ENCODE peak calls at places on chromosomes 5 and 9, in seven cellular contexts. G is AG09309, R is breast epithelium, D is thyroid gland, V is uterus, P is AG10803, Y is H9. C is an unnamed sample.

GRCh38 chr9:68462004-68462775 is 78.5 kb downstream of the TMEM252 start:
- DNase-seq in G (no peak), R (no peak), D (no peak), V (no peak), P (peak), Y (no peak), C (no peak)

GRCh38 chr9:116504893-116505480 is 182.1 kb upstream of the TRIM32 start:
- DNase-seq in G (no peak), R (no peak), D (no peak), V (no peak), P (no peak), Y (no peak), C (no peak)

GRCh38 chr5:135377751-135378680 is 21.0 kb downstream of the MACROH2A1 start:
- DNase-seq in G (no peak), R (no peak), D (no peak), V (no peak), P (no peak), Y (no peak), C (no peak)

GRCh38 chr5:27191786-27192505 is 153.6 kb upstream of the CDH9 start:
- DNase-seq in G (no peak), R (no peak), D (no peak), V (no peak), P (peak), Y (no peak), C (no peak)

GRCh38 chr9:34332370-34332964 is 3.1 kb downstream of the NUDT2 start:
- DNase-seq in G (no peak), R (no peak), D (no peak), V (no peak), P (peak), Y (no peak), C (no peak)

GRCh38 chr5:83095973-83096539 is 18.7 kb downstream of the XRCC4 start:
- DNase-seq in G (no peak), R (no peak), D (no peak), V (no peak), P (peak), Y (no peak), C (no peak)

GRCh38 chr9:98550206-98550820 is 158.4 kb downstream of the GABBR2 start:
- DNase-seq in G (no peak), R (no peak), D (no peak), V (no peak), P (no peak), Y (no peak), C (no peak)

GRCh38 chr5:147483961-147484707 is 25.7 kb downstream of the DPYSL3 start:
- DNase-seq in G (peak), R (peak), D (peak), V (peak), P (peak), Y (no peak), C (peak)

GRCh38 chr9:34989946-34990635 is 546 bp downstream of the DNAJB5 start:
- DNase-seq in G (no peak), R (peak), D (peak), V (peak), P (peak), Y (peak), C (no peak)

GRCh38 chr5:64775288-64775687 is 6.6 kb downstream of the CWC27 start:
- DNase-seq in G (no peak), R (no peak), D (no peak), V (no peak), P (no peak), Y (no peak), C (no peak)

GRCh38 chr5:171616002-171616780 is 169.4 kb upstream of the SMIM23 start:
- DNase-seq in G (no peak), R (no peak), D (no peak), V (no peak), P (no peak), Y (no peak), C (no peak)

GRCh38 chr5:7815757-7816534 is 35.0 kb downstream of the CFAP90 start:
- DNase-seq in G (no peak), R (peak), D (peak), V (peak), P (peak), Y (peak), C (peak)

GRCh38 chr9:95588724-95589282 is 72.0 kb upstream of the PTCH1 start:
- DNase-seq in G (no peak), R (no peak), D (no peak), V (no peak), P (no peak), Y (no peak), C (no peak)

GRCh38 chr9:17900604-17901003 is 321.7 kb downstream of the SH3GL2 start:
- DNase-seq in G (no peak), R (no peak), D (no peak), V (no peak), P (no peak), Y (no peak), C (no peak)

GRCh38 chr9:84296146-84296843 is 44.3 kb downstream of the SLC28A3 start:
- DNase-seq in G (no peak), R (no peak), D (no peak), V (no peak), P (peak), Y (no peak), C (peak)

GRCh38 chr9:114893221-114893620 is 37.2 kb downstream of the TNFSF8 start:
- DNase-seq in G (no peak), R (no peak), D (no peak), V (no peak), P (no peak), Y (no peak), C (no peak)

GRCh38 chr5:147576646-147577535 is 67.0 kb upstream of the DPYSL3 start:
- DNase-seq in G (no peak), R (peak), D (peak), V (peak), P (peak), Y (peak), C (no peak)

GRCh38 chr9:74887041-74887980 is at the start of gene TRPM6:
- DNase-seq in G (peak), R (peak), D (peak), V (peak), P (peak), Y (peak), C (peak)

GRCh38 chr5:1702318-1702717 is 97.3 kb downstream of the MRPL36 start:
- DNase-seq in G (no peak), R (peak), D (no peak), V (no peak), P (no peak), Y (peak), C (no peak)

GRCh38 chr5:139134906-139135305 is 63.3 kb downstream of the SIL1 start:
- DNase-seq in G (no peak), R (no peak), D (no peak), V (no peak), P (no peak), Y (no peak), C (no peak)

GRCh38 chr5:132079081-132079480 is 5.5 kb downstream of the CSF2 start:
- DNase-seq in G (no peak), R (no peak), D (no peak), V (no peak), P (no peak), Y (no peak), C (no peak)

GRCh38 chr5:134226441-134227192 is 744 bp upstream of the PPP2CA start:
- DNase-seq in G (no peak), R (no peak), D (peak), V (peak), P (peak), Y (no peak), C (no peak)

GRCh38 chr5:134225780-134226440 is at the start of gene PPP2CA:
- DNase-seq in G (peak), R (peak), D (peak), V (peak), P (peak), Y (peak), C (peak)

GRCh38 chr5:134227259-134227658 is 1.4 kb upstream of the PPP2CA start:
- DNase-seq in G (no peak), R (no peak), D (peak), V (peak), P (peak), Y (peak), C (no peak)

GRCh38 chr5:134223406-134224251 is 2.2 kb downstream of the PPP2CA start:
- DNase-seq in G (no peak), R (no peak), D (no peak), V (no peak), P (no peak), Y (no peak), C (no peak)

GRCh38 chr5:134224905-134225779 is 731 bp downstream of the PPP2CA start:
- DNase-seq in G (no peak), R (peak), D (peak), V (peak), P (peak), Y (peak), C (no peak)
- TF ChIP-seq CTCF in G (no peak), R (no peak), D (no peak), V (peak), P (no peak), Y (peak), C (peak)

DNA sequence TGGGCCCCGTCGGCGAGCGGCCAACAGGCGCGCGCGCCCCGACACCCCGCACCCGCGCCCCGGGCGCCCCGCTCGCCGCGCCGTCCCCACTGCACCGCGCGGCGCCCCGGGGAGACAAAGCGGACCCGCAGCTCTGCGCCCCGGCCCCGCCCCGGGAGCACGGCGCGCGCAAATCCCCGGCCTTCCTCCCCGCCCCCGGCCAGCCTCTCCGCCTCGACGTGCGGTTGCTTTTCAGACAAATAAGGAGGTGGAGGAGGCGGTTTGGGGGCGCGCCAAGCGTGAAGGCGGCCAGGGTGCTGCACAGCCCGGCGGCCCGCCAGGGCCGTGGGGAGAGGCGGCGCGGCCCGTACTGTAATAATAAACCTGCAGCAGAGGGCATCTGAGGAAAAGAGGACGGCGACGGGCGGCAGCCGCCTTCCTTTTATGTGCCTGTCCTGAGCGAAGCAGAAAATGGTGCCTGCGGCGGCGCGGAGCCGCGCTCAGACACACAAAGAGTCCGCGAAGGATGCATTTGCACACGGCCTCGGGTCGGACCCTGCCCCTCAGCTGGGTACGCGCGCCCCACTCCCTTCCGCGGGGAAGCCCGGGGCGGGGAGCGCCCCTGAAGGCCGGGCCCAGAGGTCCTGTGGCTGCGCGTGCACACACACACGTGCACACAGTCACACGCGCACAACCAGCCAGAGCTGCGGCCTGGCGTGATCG is 739 bp upstream of the NREP start:
- DNase-seq in G (peak), R (peak), D (peak), V (peak), P (peak), Y (peak), C (peak)
- TF ChIP-seq CTCF in G (no peak), R (no peak), D (no peak), V (no peak), P (no peak), Y (no peak), C (no peak)

DNA sequence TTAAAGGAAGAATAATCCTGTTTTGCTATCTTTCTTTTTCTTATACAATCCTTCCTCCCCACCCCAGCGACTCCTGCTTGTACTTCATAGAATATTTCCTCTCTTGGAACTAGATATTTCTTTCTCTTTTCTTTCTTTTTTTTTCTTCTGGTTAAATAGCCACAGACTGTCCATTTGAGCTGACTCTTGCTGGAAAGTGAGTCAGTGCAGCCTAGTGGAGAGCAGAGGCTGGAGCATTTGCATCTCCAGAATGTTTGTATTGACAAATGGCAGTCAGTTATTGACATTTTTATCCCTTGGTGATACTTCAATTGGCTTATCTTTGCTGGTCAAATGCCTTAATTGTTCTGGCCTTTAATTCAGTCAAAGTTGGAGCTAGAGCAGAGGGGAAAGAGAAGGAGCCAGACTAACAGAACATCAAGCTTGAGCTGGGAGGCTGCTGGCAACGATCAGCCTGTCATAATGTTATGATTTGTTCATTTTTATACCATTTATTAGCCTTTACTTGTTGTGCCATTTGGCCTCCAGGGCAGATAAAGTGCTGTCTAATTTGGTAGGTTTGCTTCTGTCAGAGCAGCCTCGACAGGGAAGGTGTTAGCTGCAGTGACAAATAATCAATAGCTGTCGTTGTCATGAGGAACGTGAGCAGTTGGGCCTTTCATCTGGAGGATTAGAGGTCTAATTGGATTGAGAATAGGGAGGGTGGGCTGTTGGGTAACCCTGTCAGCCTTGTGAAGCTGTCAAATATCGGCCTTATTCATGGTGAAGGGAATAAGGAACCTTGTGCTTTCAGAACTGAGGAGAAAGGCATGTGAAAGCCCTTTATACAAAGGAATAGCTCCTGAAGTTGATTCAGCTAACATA is 69.1 kb downstream of the INVS start:
- DNase-seq in G (no peak), R (no peak), D (no peak), V (no peak), P (no peak), Y (no peak), C (no peak)
- TF ChIP-seq CTCF in G (peak), R (no peak), D (no peak), V (no peak), P (no peak), Y (no peak), C (no peak)

DNA sequence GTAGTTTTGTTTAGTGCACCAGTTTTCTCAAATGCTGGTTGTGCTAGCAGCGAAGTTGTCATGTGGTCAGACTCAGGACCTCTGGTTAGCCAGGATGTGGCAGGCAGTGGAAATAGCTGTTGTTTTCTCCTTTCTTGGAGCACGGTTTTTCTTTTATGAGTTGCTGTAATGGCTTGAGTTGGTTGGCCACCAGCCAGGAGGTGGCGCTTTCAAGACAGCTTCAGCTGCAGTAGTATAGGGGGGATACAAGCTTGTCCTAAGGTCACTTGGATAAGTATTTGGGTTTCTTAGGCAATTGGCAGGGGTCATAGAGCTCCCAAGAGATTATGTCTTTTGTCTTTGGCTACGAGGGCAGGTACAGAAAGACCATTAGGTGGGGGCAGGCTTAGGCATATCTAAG is 274.2 kb upstream of the TARS1 start:
- DNase-seq in G (no peak), R (no peak), D (no peak), V (no peak), P (no peak), Y (peak), C (no peak)
- TF ChIP-seq CTCF in G (no peak), R (no peak), D (no peak), V (no peak), P (no peak), Y (peak), C (no peak)

GRCh38 chr5:87266914-87267573 is 639 bp upstream of the RASA1 start:
- DNase-seq in G (no peak), R (no peak), D (no peak), V (no peak), P (no peak), Y (no peak), C (no peak)
- TF ChIP-seq CTCF in G (no peak), R (no peak), D (no peak), V (no peak), P (no peak), Y (no peak), C (no peak)

GRCh38 chr9:32136700-32137339 is 247.6 kb upstream of the ACO1 start:
- DNase-seq in G (no peak), R (no peak), D (no peak), V (no peak), P (no peak), Y (peak), C (no peak)
- TF ChIP-seq CTCF in G (no peak), R (no peak), D (no peak), V (no peak), P (no peak), Y (peak), C (no peak)

DNA sequence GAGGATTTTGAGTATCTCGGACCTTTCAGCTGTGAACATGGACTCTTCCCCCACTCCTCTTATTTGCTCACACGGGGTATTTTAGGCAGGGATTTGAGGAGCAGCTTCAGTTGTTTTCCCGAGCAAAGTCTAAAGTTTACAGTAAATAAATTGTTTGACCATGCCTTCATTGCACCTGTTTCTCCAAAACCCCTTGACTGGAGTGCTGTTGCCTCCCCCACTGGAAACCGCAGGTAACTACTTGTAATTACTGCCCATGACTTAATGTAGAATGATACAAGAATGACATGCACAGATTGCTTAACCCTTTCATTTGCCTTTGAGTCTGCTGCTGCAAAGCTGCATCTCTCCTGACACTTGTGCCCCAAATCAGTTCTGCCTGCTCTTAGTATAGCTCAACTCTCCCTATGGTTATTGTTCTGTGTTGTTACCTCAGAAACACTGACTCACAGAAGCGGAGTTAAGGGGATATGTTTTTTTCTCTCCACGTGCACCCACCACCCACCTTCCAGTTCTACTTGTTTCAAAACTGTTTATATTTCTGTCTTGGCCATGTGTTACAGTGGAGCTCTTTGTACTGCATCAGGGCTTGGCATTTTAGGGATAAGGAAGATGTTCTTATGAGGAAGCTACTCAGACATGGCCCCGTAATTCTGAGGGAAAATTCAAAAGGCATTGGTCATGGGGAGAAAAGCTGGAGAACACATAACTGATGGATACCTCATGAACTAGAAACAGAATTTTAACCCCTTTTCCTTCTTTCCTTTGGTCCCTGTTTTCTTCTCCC is 2.2 kb downstream of the ADRB2 start:
- DNase-seq in G (no peak), R (no peak), D (no peak), V (no peak), P (no peak), Y (no peak), C (no peak)
- TF ChIP-seq CTCF in G (no peak), R (no peak), D (no peak), V (no peak), P (no peak), Y (peak), C (no peak)

DNA sequence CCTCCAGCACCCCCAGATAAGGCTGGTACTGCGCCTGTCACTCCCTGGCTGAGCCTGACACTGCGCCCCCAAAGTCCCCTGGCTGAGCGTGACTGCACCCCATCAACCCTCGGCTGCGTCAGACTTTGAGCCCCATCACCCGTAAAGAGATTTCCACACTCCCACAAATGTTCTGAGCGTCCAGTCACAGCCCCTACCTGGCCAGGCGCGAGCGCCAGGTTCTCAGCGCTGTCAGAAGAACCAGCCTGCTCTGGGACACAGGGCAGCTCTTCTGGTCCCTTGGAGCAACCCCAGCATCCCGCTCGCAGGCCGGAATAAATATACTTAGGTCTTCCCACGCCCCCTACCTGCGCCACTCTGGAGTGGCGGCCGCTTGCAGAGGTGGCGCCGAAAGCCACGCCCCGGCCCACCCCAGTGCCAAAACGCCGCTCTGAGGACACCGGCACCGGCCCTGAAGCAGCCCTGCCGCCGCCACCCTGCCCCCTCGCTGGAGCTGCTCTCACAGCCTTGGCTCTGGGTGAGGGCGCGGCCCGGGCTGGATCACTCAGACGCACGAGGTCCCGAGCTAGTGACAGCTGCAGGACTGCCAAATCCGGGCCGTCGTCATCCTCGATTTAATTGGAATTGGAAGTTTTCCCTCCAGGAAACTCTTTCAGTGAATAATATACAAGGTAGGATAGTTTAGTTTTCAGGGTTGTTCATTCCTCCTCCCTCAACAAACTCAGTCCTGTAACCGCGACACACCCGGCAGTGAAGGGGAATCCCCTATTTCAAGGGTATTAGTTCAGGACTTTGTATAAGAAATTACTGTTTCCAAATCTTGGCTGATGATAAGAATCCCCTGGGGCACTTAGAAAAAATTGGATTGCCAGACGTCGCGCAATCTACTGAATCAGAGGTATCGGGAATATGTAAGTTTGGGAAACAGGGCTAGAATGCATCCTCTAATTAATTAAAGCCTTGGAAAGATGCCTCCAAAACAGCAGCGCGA is 1.2 kb upstream of the CEMIP2 start:
- DNase-seq in G (no peak), R (peak), D (peak), V (peak), P (peak), Y (peak), C (no peak)
- TF ChIP-seq CTCF in G (peak), R (peak), D (peak), V (no peak), P (no peak), Y (peak), C (no peak)

C was measured in AG09319.